ENCODE peak calls at places on chromosome 7, in nine cellular contexts. M is amniotic stem cell, X is lower lobe of right lung, K is sigmoid colon, R is type B pancreatic cell, D is pancreas, P is dorsolateral prefrontal cortex, E is upper lobe of right lung, A is KBM-7. C is an unnamed sample.
A peak's percentile ranks its signal among the peaks of the same experiment; 100 is the strongest.

GRCh38 chr7:106010331-106010730 is 47.3 kb downstream of the CDHR3 start:
- DNase-seq in M (no peak), X (no peak), K (no peak), R (no peak), D (no peak), P (no peak), E (no peak), A (peak; percentile 47), C (no peak)

GRCh38 chr7:147311332-147311731 is 1194.7 kb downstream of the CNTNAP2 start:
- DNase-seq in M (no peak), X (no peak), K (no peak), R (no peak), D (no peak), P (no peak), E (no peak), A (no peak), C (no peak)

GRCh38 chr7:16504019-16504418 is 22.6 kb upstream of the LRRC72 start:
- DNase-seq in M (no peak), X (no peak), K (no peak), R (no peak), D (no peak), P (no peak), E (no peak), A (no peak), C (peak; percentile 28)

GRCh38 chr7:28629216-28629848 is 217.0 kb downstream of the CREB5 start:
- DNase-seq in M (no peak), X (no peak), K (peak; percentile 70), R (no peak), D (no peak), P (no peak), E (no peak), A (no peak), C (no peak)

GRCh38 chr7:85750454-85750949 is 563.6 kb upstream of the SEMA3D start:
- DNase-seq in M (no peak), X (no peak), K (no peak), R (no peak), D (peak; percentile 29), P (no peak), E (no peak), A (peak; percentile 76), C (no peak)

GRCh38 chr7:45136106-45137060 is 21.2 kb upstream of the RAMP3 start:
- DNase-seq in M (peak; percentile 40), X (no peak), K (no peak), R (no peak), D (no peak), P (no peak), E (no peak), A (peak; percentile 72), C (no peak)

GRCh38 chr7:50492770-50493519 is 42.8 kb upstream of the FIGNL1 start:
- DNase-seq in M (no peak), X (no peak), K (no peak), R (no peak), D (no peak), P (no peak), E (no peak), A (no peak), C (no peak)

GRCh38 chr7:68689087-68689433 is 909.2 kb upstream of the AUTS2 start:
- DNase-seq in M (no peak), X (no peak), K (no peak), R (no peak), D (no peak), P (no peak), E (no peak), A (no peak), C (no peak)

GRCh38 chr7:78149787-78150186 is 351.2 kb downstream of the PHTF2 start:
- DNase-seq in M (no peak), X (no peak), K (no peak), R (no peak), D (no peak), P (no peak), E (no peak), A (no peak), C (peak; percentile 59)

GRCh38 chr7:153430931-153431330 is 621.3 kb upstream of the DPP6 start:
- DNase-seq in M (no peak), X (no peak), K (no peak), R (no peak), D (no peak), P (no peak), E (no peak), A (no peak), C (no peak)

GRCh38 chr7:92740134-92740533 is 96.2 kb downstream of the CDK6 start:
- DNase-seq in M (no peak), X (no peak), K (no peak), R (no peak), D (no peak), P (no peak), E (no peak), A (no peak), C (no peak)

GRCh38 chr7:66140924-66141323 is 26.3 kb downstream of the CRCP start:
- DNase-seq in M (peak; percentile 33), X (peak; percentile 71), K (peak; percentile 92), R (no peak), D (peak; percentile 62), P (peak; percentile 62), E (peak; percentile 74), A (peak; percentile 35), C (no peak)

GRCh38 chr7:50204576-50204975 is 99.9 kb upstream of the IKZF1 start:
- DNase-seq in M (no peak), X (no peak), K (no peak), R (no peak), D (no peak), P (no peak), E (no peak), A (no peak), C (no peak)

GRCh38 chr7:158369290-158369689 is 218.3 kb downstream of the PTPRN2 start:
- DNase-seq in M (no peak), X (no peak), K (peak; percentile 40), R (no peak), D (no peak), P (no peak), E (peak; percentile 12), A (no peak), C (no peak)

GRCh38 chr7:13117103-13117502 is 429.7 kb downstream of the ARL4A start:
- DNase-seq in M (no peak), X (no peak), K (no peak), R (no peak), D (no peak), P (no peak), E (no peak), A (peak; percentile 19), C (no peak)

GRCh38 chr7:47512481-47513176 is 69.3 kb downstream of the TNS3 start:
- DNase-seq in M (no peak), X (no peak), K (no peak), R (no peak), D (no peak), P (no peak), E (no peak), A (no peak), C (no peak)

GRCh38 chr7:139950881-139951525 is 111.7 kb downstream of the PARP12 start:
- DNase-seq in M (no peak), X (no peak), K (no peak), R (no peak), D (no peak), P (no peak), E (no peak), A (no peak), C (no peak)

GRCh38 chr7:25758559-25758958 is 393.4 kb upstream of the NFE2L3 start:
- DNase-seq in M (no peak), X (no peak), K (no peak), R (no peak), D (no peak), P (no peak), E (no peak), A (no peak), C (no peak)